ENCODE peak calls at places on chromosomes 3 and 15, in four cellular contexts. One of them, this sample, is unnamed.
A peak's percentile ranks its signal among the peaks of the same experiment; 100 is the strongest.

GRCh38 chr3:125300416-125300815 is 74.7 kb downstream of the ZNF148 start:
- DNase-seq in KBM-7: no peak
- DNase-seq in NAMALWA: no peak
- DNase-seq in heart right ventricle: no peak
- DNase-seq in this sample: no peak

GRCh38 chr3:123688241-123688747 is 103.4 kb upstream of the HACD2 start:
- DNase-seq in NAMALWA: no peak
- DNase-seq in heart right ventricle: no peak
- DNase-seq in KBM-7: no peak
- DNase-seq in this sample: no peak

GRCh38 chr3:99562138-99562537 is 76.3 kb upstream of the COL8A1 start:
- DNase-seq in heart right ventricle: no peak
- DNase-seq in KBM-7: no peak
- DNase-seq in NAMALWA: no peak
- DNase-seq in this sample: no peak

GRCh38 chr3:58531956-58532355 is 5.0 kb downstream of the ACOX2 start:
- DNase-seq in heart right ventricle: no peak
- DNase-seq in KBM-7: no peak
- DNase-seq in NAMALWA: peak; percentile 29
- DNase-seq in this sample: peak; percentile 73

GRCh38 chr3:50648944-50649343 is 25.8 kb upstream of the DOCK3 start:
- DNase-seq in NAMALWA: no peak
- DNase-seq in heart right ventricle: no peak
- DNase-seq in KBM-7: no peak
- DNase-seq in this sample: no peak

GRCh38 chr3:110343376-110343775 is 728.2 kb upstream of the NECTIN3 start:
- DNase-seq in heart right ventricle: no peak
- DNase-seq in NAMALWA: no peak
- DNase-seq in KBM-7: no peak
- DNase-seq in this sample: no peak

GRCh38 chr15:49844390-49844789 is 223.5 kb downstream of the DTWD1 start:
- DNase-seq in KBM-7: no peak
- DNase-seq in heart right ventricle: no peak
- DNase-seq in NAMALWA: no peak
- DNase-seq in this sample: no peak

GRCh38 chr3:149717391-149718056 is 34.8 kb downstream of the COMMD2 start:
- DNase-seq in NAMALWA: peak; percentile 77
- DNase-seq in KBM-7: peak; percentile 71
- DNase-seq in heart right ventricle: no peak
- DNase-seq in this sample: peak; percentile 72

GRCh38 chr15:85430406-85431204 is 50.2 kb downstream of the AKAP13 start:
- DNase-seq in NAMALWA: no peak
- DNase-seq in KBM-7: no peak
- DNase-seq in heart right ventricle: no peak
- DNase-seq in this sample: no peak

GRCh38 chr3:183555541-183556081 is at the start of gene KLHL6:
- DNase-seq in NAMALWA: peak; percentile 91
- DNase-seq in heart right ventricle: peak; percentile 25
- DNase-seq in KBM-7: peak; percentile 95
- DNase-seq in this sample: peak; percentile 94

GRCh38 chr3:27216295-27216694 is 152.9 kb downstream of the NEK10 start:
- DNase-seq in KBM-7: no peak
- DNase-seq in heart right ventricle: no peak
- DNase-seq in NAMALWA: no peak
- DNase-seq in this sample: no peak

GRCh38 chr15:20351448-20351961 is 190.1 kb downstream of the GOLGA6L6 start:
- DNase-seq in heart right ventricle: no peak
- DNase-seq in NAMALWA: no peak
- DNase-seq in KBM-7: no peak
- DNase-seq in this sample: no peak